ENCODE peak calls at places on chromosomes 13 and 19, in seven cellular contexts. C is LNCaP clone FGC; W is lower lobe of right lung; F is breast epithelium; O is left ventricle myocardium inferior; U is mesothelial cell of epicardium; S is CD4-positive, alpha-beta T cell. M is an unnamed sample.

GRCh38 chr19:15123900-15124299 is 16.7 kb downstream of the SYDE1 start:
- DNase-seq in C (peak; percentile 56), W (peak; percentile 53), F (peak; percentile 76), O (peak; percentile 85), U (no peak), S (no peak), M (no peak)

GRCh38 chr13:31538067-31539042 is 201.0 kb upstream of the RXFP2 start:
- DNase-seq in C (no peak), W (no peak), F (no peak), O (no peak), U (peak; percentile 59), S (no peak), M (no peak)

GRCh38 chr19:51127032-51127431 is 2.3 kb downstream of the SIGLEC9 start:
- DNase-seq in C (no peak), W (no peak), F (no peak), O (no peak), U (no peak), S (no peak), M (peak; percentile 50)

GRCh38 chr19:814108-815078 is 7.4 kb downstream of the PLPPR3 start:
- DNase-seq in C (no peak), W (no peak), F (no peak), O (no peak), U (no peak), S (no peak), M (peak; percentile 65)

GRCh38 chr13:97067342-97067895 is 73.1 kb upstream of the OXGR1 start:
- DNase-seq in C (no peak), W (no peak), F (no peak), O (no peak), U (no peak), S (no peak), M (no peak)

GRCh38 chr19:56162258-56162657 is 13.6 kb upstream of the GALP start:
- DNase-seq in C (no peak), W (no peak), F (no peak), O (no peak), U (no peak), S (no peak), M (no peak)

GRCh38 chr19:1066748-1067340 is at the start of gene ARHGAP45:
- DNase-seq in C (no peak), W (peak; percentile 75), F (no peak), O (no peak), U (no peak), S (peak; percentile 92), M (peak; percentile 85)

GRCh38 chr13:54758795-54759194 is 1730.2 kb downstream of the OLFM4 start:
- DNase-seq in C (no peak), W (no peak), F (no peak), O (no peak), U (no peak), S (no peak), M (no peak)

GRCh38 chr13:28744091-28744536 is 25.3 kb upstream of the SLC46A3 start:
- DNase-seq in C (no peak), W (no peak), F (no peak), O (no peak), U (no peak), S (no peak), M (no peak)

GRCh38 chr13:44844786-44845185 is 144.5 kb downstream of the NUFIP1 start:
- DNase-seq in C (no peak), W (no peak), F (no peak), O (no peak), U (no peak), S (no peak), M (no peak)

GRCh38 chr13:114224201-114224600 is 10.5 kb upstream of the CDC16 start:
- DNase-seq in C (no peak), W (no peak), F (no peak), O (no peak), U (no peak), S (no peak), M (no peak)

GRCh38 chr13:73169971-73170370 is 111.2 kb downstream of the KLF5 start:
- DNase-seq in C (no peak), W (no peak), F (no peak), O (no peak), U (no peak), S (no peak), M (no peak)

GRCh38 chr19:42229855-42230331 is 9.8 kb downstream of the ZNF526 start:
- DNase-seq in C (no peak), W (no peak), F (no peak), O (no peak), U (no peak), S (no peak), M (no peak)

GRCh38 chr19:45901912-45902650 is at the start of gene MYPOP:
- DNase-seq in C (no peak), W (no peak), F (no peak), O (no peak), U (no peak), S (no peak), M (no peak)

GRCh38 chr19:13881692-13882418 is 4.9 kb downstream of the NANOS3 start:
- DNase-seq in C (no peak), W (peak; percentile 65), F (no peak), O (no peak), U (no peak), S (peak; percentile 34), M (peak; percentile 70)

GRCh38 chr19:10431254-10431942 is 11.1 kb downstream of the PDE4A start:
- DNase-seq in C (no peak), W (peak; percentile 76), F (no peak), O (peak; percentile 32), U (no peak), S (peak; percentile 37), M (peak; percentile 82)

GRCh38 chr19:16661480-16662034 is 618 bp downstream of the TMEM38A start:
- DNase-seq in C (no peak), W (peak; percentile 61), F (no peak), O (peak; percentile 71), U (no peak), S (no peak), M (peak; percentile 67)

GRCh38 chr19:42480335-42481095 is 37.8 kb upstream of the CXCL17 start:
- DNase-seq in C (no peak), W (no peak), F (no peak), O (no peak), U (no peak), S (peak; percentile 0), M (no peak)

GRCh38 chr13:113118328-113119021 is 4.1 kb upstream of the F10 start:
- DNase-seq in C (no peak), W (peak; percentile 25), F (peak; percentile 48), O (no peak), U (no peak), S (no peak), M (no peak)

GRCh38 chr13:102870677-102871415 is 25.0 kb downstream of the ERCC5 start:
- DNase-seq in C (no peak), W (peak; percentile 62), F (no peak), O (peak; percentile 37), U (peak; percentile 73), S (peak; percentile 28), M (no peak)
- TF ChIP-seq CTCF in C (peak; percentile 72), W (peak; percentile 66), F (peak; percentile 42), O (peak; percentile 83), U (peak; percentile 79), S (peak; percentile 80), M (peak; percentile 76)

DNA sequence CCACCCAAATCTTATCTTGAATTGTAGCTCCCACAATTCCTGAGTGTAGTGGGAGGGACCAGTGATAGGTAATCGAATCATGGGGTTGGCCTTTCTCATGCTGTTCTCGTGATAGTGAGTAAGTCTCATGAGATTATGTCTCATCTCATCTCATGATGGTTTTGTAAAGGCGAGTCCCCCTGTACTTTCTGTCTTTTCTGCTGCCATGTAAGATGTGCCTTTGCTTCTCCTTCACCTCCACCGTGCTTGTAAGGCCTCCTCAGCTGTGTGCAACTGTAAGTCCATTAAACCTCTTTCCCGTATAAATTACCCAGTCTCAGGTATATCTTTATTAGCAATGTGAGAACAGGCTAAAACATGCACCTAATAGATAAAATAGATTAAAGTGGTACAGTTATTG is 756.4 kb upstream of the SLITRK5 start:
- DNase-seq in C (no peak), W (no peak), F (no peak), O (no peak), U (no peak), S (no peak), M (no peak)
- TF ChIP-seq CTCF in C (no peak), W (no peak), F (no peak), O (no peak), U (no peak), S (no peak), M (no peak)

GRCh38 chr19:30085394-30085793 is 143.4 kb downstream of the URI1 start:
- DNase-seq in C (no peak), W (peak; percentile 24), F (no peak), O (no peak), U (no peak), S (no peak), M (peak; percentile 47)
- TF ChIP-seq CTCF in C (no peak), W (no peak), F (no peak), O (no peak), U (no peak), S (no peak), M (no peak)

GRCh38 chr13:94550030-94550738 is 45.8 kb downstream of the TGDS start:
- DNase-seq in C (peak; percentile 10), W (no peak), F (no peak), O (no peak), U (no peak), S (no peak), M (no peak)

GRCh38 chr13:94549241-94550029 is 46.5 kb downstream of the TGDS start:
- DNase-seq in C (peak; percentile 83), W (peak; percentile 96), F (peak; percentile 90), O (peak; percentile 91), U (peak; percentile 97), S (peak; percentile 88), M (peak; percentile 97)

GRCh38 chr13:94546071-94546839 is 49.7 kb downstream of the TGDS start:
- DNase-seq in C (no peak), W (no peak), F (no peak), O (no peak), U (no peak), S (no peak), M (no peak)

GRCh38 chr13:94552095-94552494 is 43.9 kb downstream of the TGDS start:
- DNase-seq in C (no peak), W (no peak), F (no peak), O (no peak), U (no peak), S (no peak), M (no peak)

GRCh38 chr13:94548382-94549240 is 47.3 kb downstream of the TGDS start:
- DNase-seq in C (peak; percentile 4), W (peak; percentile 71), F (no peak), O (peak; percentile 43), U (no peak), S (peak; percentile 38), M (peak; percentile 80)
- TF ChIP-seq CTCF in C (peak; percentile 28), W (peak; percentile 24), F (no peak), O (no peak), U (no peak), S (no peak), M (peak; percentile 27)

DNA sequence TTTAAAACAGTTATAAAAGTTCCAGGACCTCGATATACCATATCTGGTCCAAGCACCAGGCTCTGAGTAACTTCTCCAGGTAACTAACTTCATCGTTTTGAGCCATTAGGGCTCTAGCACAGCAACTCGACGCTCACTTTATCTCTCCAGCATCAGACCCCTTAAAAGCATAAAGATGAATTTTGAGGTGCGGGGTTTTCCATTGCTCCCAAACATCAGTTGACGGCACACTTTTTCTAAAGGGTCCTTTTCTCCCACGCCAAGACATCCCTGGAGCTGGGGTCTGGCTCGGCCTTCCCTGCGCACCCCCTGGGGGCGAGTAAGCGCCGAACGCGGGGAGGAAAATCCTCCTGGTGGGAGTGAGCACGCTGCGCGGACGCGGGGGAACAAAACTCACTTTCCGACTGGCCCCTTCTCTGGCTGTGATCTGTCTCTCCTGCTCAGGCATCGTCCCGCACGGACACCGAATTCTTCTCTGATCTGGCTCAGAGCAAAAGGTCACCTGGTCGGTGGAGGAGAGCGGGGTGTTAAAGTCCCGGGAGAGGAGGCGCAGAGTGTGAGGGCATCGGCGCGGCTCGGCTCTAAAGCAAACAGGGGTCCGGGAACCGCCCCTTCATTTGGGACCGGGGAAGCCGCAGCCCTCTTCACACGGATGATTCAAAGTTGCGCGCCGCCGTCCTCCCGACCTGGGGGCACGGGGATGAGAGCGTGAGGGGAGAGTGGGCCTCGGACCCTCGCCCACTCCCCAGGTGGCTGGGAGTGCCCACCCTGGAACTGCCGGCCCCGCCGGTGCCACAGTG is at the start of gene ATP7B:
- DNase-seq in C (no peak), W (no peak), F (no peak), O (no peak), U (peak; percentile 59), S (peak; percentile 10), M (no peak)
- TF ChIP-seq CTCF in C (no peak), W (peak; percentile 19), F (no peak), O (peak; percentile 30), U (no peak), S (no peak), M (no peak)

M was measured in upper lobe of right lung.